ENCODE peak calls at places on chromosomes 16 and 17, in six cellular contexts. W, S, B, U, C and E are unnamed samples.

GRCh38 chr16:15953929-15954813 is 4.8 kb downstream of the ABCC1 start:
- DNase-seq in W (no peak), S (no peak), B (no peak), U (no peak), C (no peak), E (no peak)

GRCh38 chr16:89188064-89188441 is 12.3 kb downstream of the SLC22A31 start:
- DNase-seq in W (peak), S (no peak), B (no peak), U (no peak), C (no peak), E (no peak)

GRCh38 chr16:11296706-11297491 is 15.8 kb upstream of the PRM1 start:
- DNase-seq in W (peak), S (no peak), B (no peak), U (no peak), C (no peak), E (peak)

GRCh38 chr17:66276328-66276937 is 26.0 kb upstream of the PRKCA start:
- DNase-seq in W (no peak), S (peak), B (no peak), U (peak), C (no peak), E (no peak)

GRCh38 chr16:75727221-75727620 is 931 bp upstream of the CPHXL start:
- DNase-seq in W (no peak), S (no peak), B (no peak), U (no peak), C (peak), E (no peak)

GRCh38 chr17:61904094-61904710 is 23.6 kb downstream of the INTS2 start:
- DNase-seq in W (no peak), S (no peak), B (no peak), U (no peak), C (peak), E (no peak)

GRCh38 chr16:66512589-66513404 is 37.1 kb downstream of the TK2 start:
- DNase-seq in W (no peak), S (no peak), B (peak), U (no peak), C (peak), E (peak)

GRCh38 chr16:13909872-13910303 is 10.1 kb upstream of the ERCC4 start:
- DNase-seq in W (peak), S (peak), B (no peak), U (no peak), C (no peak), E (no peak)

GRCh38 chr17:60163108-60163784 is 13.5 kb downstream of the CA4 start:
- DNase-seq in W (no peak), S (no peak), B (no peak), U (peak), C (no peak), E (no peak)

GRCh38 chr17:16515933-16516332 is 23.9 kb upstream of the LRRC75A start:
- DNase-seq in W (no peak), S (no peak), B (no peak), U (no peak), C (peak), E (no peak)

GRCh38 chr16:54867302-54867832 is 63.3 kb upstream of the IRX5 start:
- DNase-seq in W (no peak), S (no peak), B (no peak), U (no peak), C (no peak), E (no peak)

GRCh38 chr16:28822520-28823290 is at the start of gene ATXN2L:
- DNase-seq in W (peak), S (peak), B (peak), U (peak), C (peak), E (peak)

GRCh38 chr16:28821874-28822519 is 802 bp upstream of the ATXN2L start:
- DNase-seq in W (no peak), S (no peak), B (no peak), U (no peak), C (no peak), E (no peak)

GRCh38 chr16:28823291-28823718 is 506 bp downstream of the ATXN2L start:
- DNase-seq in W (no peak), S (no peak), B (no peak), U (no peak), C (no peak), E (peak)

GRCh38 chr16:28824548-28824973 is 1.8 kb downstream of the ATXN2L start:
- DNase-seq in W (no peak), S (no peak), B (no peak), U (no peak), C (no peak), E (no peak)

DNA sequence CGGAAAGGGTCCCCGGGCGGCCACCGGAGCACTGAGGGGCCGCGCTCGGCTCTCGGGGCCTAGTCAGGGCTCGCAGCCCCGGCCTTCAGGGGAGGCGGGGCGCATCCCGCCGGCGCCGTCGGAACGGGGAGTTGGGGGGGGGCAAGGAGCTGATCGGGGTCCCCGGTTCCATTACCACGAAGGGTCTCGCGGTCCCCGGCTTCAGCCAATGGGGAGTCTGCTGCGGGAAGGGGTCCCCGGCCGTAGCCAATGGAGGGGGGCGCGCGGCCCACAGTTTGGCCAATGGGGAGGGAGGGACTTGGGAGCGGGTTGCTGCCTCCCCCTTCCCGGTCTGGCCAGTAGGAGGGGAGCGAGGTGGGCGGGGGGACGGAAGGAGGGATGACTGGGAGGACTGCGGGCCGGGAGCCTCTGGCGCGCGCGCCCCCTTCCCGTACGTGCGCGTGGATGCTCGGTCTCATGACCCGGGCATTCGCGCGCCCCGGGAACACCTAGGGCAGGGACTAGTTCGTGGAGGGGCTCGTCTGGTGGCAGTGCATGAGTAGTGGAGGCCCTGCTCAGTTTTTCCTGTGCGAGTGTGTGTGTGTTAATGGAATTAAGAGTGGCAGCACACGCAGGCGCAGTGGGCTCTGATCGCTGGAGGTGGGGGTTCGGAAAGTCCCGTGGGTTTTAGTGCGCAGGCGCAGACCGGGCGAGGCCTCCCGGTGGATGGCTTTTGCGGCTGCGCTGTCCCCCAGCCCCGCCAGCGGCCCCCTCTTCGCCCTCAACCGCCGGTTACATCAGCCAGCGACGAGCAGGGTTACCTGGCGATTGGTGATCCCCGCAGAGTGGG is 1.1 kb downstream of the ATXN2L start:
- DNase-seq in W (peak), S (peak), B (peak), U (peak), C (peak), E (peak)
- TF ChIP-seq POLR2A in W (peak), S (peak), B (peak), U (peak), C (peak), E (no peak)

GRCh38 chr17:47220531-47220999 is 11.4 kb downstream of the MYL4 start:
- DNase-seq in W (no peak), S (no peak), B (no peak), U (no peak), C (no peak), E (no peak)
- TF ChIP-seq CTCF in W (no peak), S (no peak), B (no peak), U (no peak), C (no peak), E (no peak)

DNA sequence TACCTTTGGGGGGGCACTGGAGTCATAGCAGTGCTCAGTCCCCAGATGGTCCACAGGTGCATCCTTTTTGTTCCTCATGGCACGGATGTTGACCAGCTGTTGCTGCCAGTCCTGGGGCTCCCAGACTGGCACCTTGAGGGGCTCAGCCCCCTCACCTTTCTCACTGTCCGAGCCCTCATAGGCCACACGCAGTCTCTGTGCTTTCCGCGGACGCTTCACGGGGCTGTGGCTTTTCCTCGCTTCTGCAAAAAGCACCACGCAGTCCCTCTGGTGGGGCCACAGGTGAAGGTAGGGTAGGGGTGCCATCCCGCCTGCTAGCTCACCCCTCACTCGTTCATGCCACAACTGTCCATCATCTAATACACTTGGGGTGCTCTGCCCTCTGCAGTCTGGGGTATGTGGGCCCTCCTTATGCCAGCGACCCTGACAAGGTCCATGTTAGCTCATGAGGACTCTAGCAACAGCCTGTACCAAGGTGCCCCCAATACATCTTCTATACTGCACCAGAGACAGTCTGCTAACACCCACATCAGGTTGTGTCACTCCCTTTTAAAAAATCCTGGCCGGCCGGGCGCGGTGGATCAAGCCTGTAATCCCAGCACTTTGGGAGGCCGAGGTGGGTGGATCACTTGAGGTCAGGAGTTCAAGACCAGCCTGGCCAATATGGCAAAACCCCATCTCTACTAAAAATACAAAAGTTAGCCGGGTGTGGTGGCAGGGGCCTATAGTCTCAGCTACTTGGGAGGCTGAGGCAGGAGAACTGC is 1.3 kb downstream of the NTHL1 start:
- DNase-seq in W (no peak), S (no peak), B (no peak), U (no peak), C (no peak), E (no peak)
- H3K4me3 ChIP-seq in W (no peak), S (no peak), B (no peak), U (peak), C (no peak), E (no peak)

GRCh38 chr16:27403601-27403992 is 1.6 kb downstream of the IL21R start:
- DNase-seq in W (no peak), S (no peak), B (no peak), U (no peak), C (no peak), E (no peak)
- TF ChIP-seq POLR2A in W (no peak), S (no peak), B (no peak), U (no peak), C (no peak), E (no peak)

DNA sequence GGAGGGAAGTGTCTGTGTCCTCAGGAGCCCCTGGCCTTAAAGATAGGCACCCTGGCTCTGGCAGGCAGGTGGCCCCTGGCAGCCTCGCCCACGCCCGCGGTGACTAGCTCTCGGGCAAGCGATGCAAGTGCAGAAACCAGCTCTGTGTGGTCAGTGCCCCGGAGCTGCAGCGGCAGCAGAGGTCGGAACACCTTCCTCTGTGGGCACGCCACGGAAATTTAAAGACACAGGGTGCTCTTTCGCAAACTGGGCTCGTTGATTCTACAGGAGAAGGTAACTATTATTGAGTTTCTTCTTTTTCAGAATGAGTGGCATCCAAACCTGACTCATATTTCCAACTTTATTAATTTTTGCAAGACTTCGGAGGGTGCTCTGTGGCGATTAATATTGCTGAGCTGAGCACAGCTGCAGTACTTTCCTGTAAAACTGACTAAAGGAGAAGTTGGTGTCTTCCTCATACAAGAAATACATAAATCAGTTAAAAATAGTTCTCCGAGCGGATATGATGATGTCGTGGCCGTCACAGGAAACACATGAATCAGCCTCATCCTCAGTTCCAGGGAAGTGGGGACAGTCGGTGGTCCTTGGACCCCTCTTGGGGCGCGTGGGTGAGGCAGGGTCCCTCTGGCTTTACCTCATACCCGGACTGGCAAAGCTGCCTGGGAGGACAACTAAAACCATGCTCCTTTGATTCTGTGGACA is 120.2 kb downstream of the METRNL start:
- DNase-seq in W (peak), S (peak), B (peak), U (no peak), C (peak), E (peak)
- TF ChIP-seq CTCF in W (no peak), S (no peak), B (no peak), U (no peak), C (no peak), E (no peak)

GRCh38 chr17:4554441-4554996 is 665 bp downstream of the MYBBP1A start:
- DNase-seq in W (peak), S (no peak), B (no peak), U (no peak), C (no peak), E (no peak)

GRCh38 chr17:4551796-4552525 is 3.2 kb downstream of the MYBBP1A start:
- DNase-seq in W (no peak), S (no peak), B (no peak), U (no peak), C (peak), E (no peak)

GRCh38 chr17:4555863-4556646 is 871 bp upstream of the MYBBP1A start:
- DNase-seq in W (no peak), S (no peak), B (no peak), U (no peak), C (peak), E (no peak)

GRCh38 chr17:4554997-4555799 is at the start of gene MYBBP1A:
- DNase-seq in W (peak), S (peak), B (peak), U (peak), C (peak), E (peak)

GRCh38 chr17:4553669-4554068 is 1.5 kb downstream of the MYBBP1A start:
- DNase-seq in W (peak), S (no peak), B (no peak), U (no peak), C (no peak), E (no peak)
- H3K4me3 ChIP-seq in W (no peak), S (no peak), B (no peak), U (peak), C (no peak), E (no peak)

DNA sequence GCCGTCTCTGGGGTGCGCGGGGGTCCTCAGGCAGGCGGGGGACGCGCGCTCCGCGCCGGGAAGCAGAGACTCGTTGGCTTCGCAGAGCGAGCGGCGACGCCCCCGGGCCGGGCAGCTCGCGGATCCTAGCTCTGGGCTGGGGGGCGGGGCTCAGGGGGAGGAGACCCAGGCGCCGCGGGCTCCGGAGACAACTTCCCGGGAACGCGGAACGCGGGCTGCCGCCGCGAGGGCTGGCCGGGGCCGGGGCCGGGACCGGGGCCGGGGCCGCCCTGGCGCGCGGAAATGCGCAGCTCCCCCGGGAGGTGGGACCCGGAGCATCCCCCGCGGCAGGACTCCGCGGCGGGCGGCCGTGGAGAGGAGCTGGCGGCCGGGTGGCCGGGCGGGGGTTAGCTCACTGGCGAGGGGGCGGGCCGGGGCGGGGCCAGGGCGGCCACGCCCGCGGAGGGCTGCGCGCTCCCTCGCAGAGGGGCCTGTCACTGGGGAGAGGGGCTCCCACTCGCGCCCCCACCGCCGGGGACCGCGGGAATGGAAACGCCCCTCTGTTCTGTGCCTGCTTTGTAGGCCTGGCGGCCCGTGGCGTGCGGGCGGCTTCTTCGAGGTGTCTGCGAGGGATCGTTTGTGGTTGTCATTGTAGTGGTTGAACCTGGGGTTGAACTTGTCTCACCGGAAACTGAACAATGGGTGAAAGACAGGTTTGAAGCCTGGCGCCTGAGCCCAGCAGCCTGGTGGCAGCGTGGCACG is at the start of gene GAS7:
- DNase-seq in W (peak), S (peak), B (no peak), U (peak), C (peak), E (peak)
- TF ChIP-seq POLR2A in W (no peak), S (no peak), B (no peak), U (no peak), C (no peak), E (no peak)

GRCh38 chr17:40443988-40444899 is 994 bp downstream of the IGFBP4 start:
- DNase-seq in W (no peak), S (peak), B (no peak), U (no peak), C (no peak), E (no peak)

GRCh38 chr17:40442392-40443195 is 656 bp upstream of the IGFBP4 start:
- DNase-seq in W (no peak), S (peak), B (no peak), U (peak), C (peak), E (no peak)

GRCh38 chr17:40445769-40446468 is 2.7 kb downstream of the IGFBP4 start:
- DNase-seq in W (no peak), S (peak), B (no peak), U (peak), C (no peak), E (no peak)

GRCh38 chr17:40440166-40440565 is 3.1 kb upstream of the IGFBP4 start:
- DNase-seq in W (no peak), S (no peak), B (no peak), U (no peak), C (no peak), E (no peak)

DNA sequence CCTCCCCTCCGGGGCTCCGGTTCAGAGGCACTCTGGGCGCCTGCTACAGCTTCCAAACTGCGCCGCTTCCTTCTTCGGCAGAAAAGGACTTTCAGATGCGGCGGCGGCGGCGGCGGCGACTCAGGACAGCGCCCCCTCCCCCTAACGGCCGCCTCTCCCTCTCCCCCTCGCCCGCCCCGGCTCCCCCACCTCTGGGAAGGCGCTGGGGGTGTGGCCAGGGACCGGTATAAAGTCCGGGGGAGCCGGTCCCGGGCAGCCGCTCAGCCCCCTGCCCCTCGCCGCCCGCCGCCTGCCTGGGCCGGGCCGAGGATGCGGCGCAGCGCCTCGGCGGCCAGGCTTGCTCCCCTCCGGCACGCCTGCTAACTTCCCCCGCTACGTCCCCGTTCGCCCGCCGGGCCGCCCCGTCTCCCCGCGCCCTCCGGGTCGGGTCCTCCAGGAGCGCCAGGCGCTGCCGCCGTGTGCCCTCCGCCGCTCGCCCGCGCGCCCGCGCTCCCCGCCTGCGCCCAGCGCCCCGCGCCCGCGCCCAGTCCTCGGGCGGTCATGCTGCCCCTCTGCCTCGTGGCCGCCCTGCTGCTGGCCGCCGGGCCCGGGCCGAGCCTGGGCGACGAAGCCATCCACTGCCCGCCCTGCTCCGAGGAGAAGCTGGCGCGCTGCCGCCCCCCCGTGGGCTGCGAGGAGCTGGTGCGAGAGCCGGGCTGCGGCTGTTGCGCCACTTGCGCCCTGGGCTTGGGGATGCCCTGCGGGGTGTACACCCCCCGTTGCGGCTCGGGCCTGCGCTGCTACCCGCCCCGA is at the start of gene IGFBP4:
- DNase-seq in W (peak), S (peak), B (peak), U (peak), C (peak), E (peak)
- TF ChIP-seq CTCF in W (no peak), S (peak), B (peak), U (peak), C (peak), E (no peak)

GRCh38 chr16:82081271-82081670 is 46.2 kb downstream of the HSD17B2 start:
- DNase-seq in W (no peak), S (no peak), B (no peak), U (no peak), C (peak), E (no peak)

GRCh38 chr16:82079892-82080291 is 44.8 kb downstream of the HSD17B2 start:
- DNase-seq in W (no peak), S (no peak), B (no peak), U (no peak), C (no peak), E (no peak)

GRCh38 chr16:82083710-82084353 is 48.8 kb downstream of the HSD17B2 start:
- DNase-seq in W (no peak), S (no peak), B (no peak), U (no peak), C (no peak), E (peak)

GRCh38 chr16:82082543-82083244 is 47.6 kb downstream of the HSD17B2 start:
- DNase-seq in W (no peak), S (peak), B (no peak), U (no peak), C (no peak), E (no peak)

DNA sequence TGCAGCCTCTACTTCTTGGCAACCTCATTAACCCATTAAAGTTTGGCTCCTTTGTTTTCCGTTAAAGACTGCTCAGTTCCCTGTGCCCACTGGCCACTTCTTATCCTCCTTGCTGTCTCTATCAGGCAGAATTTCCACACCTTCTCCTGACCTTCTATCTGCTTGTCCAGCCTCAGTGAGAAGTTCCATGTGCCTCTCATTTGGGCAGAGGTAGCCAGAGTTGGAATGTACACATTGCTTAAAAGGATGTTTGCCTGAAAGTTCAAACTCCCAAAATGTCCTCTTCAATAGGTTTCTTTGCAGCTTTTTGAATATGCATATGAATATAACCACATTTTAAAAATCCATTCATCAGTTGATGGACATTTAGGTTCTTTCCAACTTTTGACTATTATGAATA is 47.0 kb downstream of the HSD17B2 start:
- DNase-seq in W (no peak), S (no peak), B (no peak), U (no peak), C (no peak), E (no peak)
- H3K4me3 ChIP-seq in W (no peak), S (no peak), B (no peak), U (no peak), C (no peak), E (no peak)